ENCODE peak calls at places on chromosomes 6 and 20, in ten cellular contexts. K is gastrocnemius medialis, I is tibial nerve, P is lower lobe of right lung, Y is suprapubic skin, U is fibroblast of lung, B is hepatocyte, L is adrenal gland, C is SK-N-SH, W is esophagus squamous epithelium. G is an unnamed sample.

GRCh38 chr6:136920216-136920857 is 1.8 kb upstream of the SLC35D3 start:
- DNase-seq in U (no peak), W (no peak), P (no peak), K (no peak), B (no peak), C (peak; percentile 21), L (no peak), Y (no peak), I (no peak), G (no peak)

GRCh38 chr20:9200620-9201019 is 131.7 kb downstream of the PLCB4 start:
- DNase-seq in U (peak; percentile 42), I (no peak), L (no peak), Y (no peak), K (no peak), P (no peak), B (peak; percentile 24), W (no peak), C (no peak), G (no peak)

GRCh38 chr6:161238076-161238869 is 35.6 kb downstream of the AGPAT4 start:
- DNase-seq in L (no peak), C (no peak), Y (no peak), P (no peak), W (no peak), B (no peak), U (no peak), K (no peak), I (no peak), G (no peak)

GRCh38 chr6:132322398-132322797 is 78.9 kb downstream of the MOXD1 start:
- DNase-seq in P (no peak), L (no peak), W (no peak), K (no peak), Y (no peak), C (no peak), I (no peak), B (no peak), U (no peak), G (no peak)

GRCh38 chr6:39388526-39389371 is 66.2 kb upstream of the KCNK16 start:
- DNase-seq in U (no peak), Y (no peak), L (no peak), K (no peak), W (no peak), C (no peak), P (no peak), I (no peak), B (no peak), G (no peak)

GRCh38 chr6:11043552-11043960 is 549 bp downstream of the ELOVL2 start:
- DNase-seq in W (no peak), Y (no peak), I (no peak), L (peak; percentile 7), C (no peak), K (no peak), B (peak; percentile 32), P (no peak), U (no peak), G (no peak)

GRCh38 chr6:10901751-10902150 is 14.9 kb downstream of the SYCP2L start:
- DNase-seq in C (no peak), L (no peak), I (no peak), K (no peak), W (no peak), B (no peak), U (no peak), P (no peak), Y (no peak), G (no peak)

GRCh38 chr6:193180-193579 is 99.1 kb upstream of the DUSP22 start:
- DNase-seq in B (no peak), Y (peak; percentile 31), P (no peak), W (no peak), K (no peak), L (no peak), U (no peak), C (no peak), I (no peak), G (no peak)

GRCh38 chr6:2132416-2132815 is 113.0 kb downstream of the GMDS start:
- DNase-seq in P (no peak), C (no peak), Y (no peak), K (no peak), I (no peak), B (no peak), U (peak; percentile 17), W (no peak), L (peak; percentile 24), G (no peak)

GRCh38 chr6:160487116-160487515 is 138.9 kb downstream of the SLC22A3 start:
- DNase-seq in W (no peak), P (no peak), L (no peak), I (no peak), B (no peak), U (no peak), Y (no peak), C (no peak), K (no peak), G (no peak)

GRCh38 chr6:32622545-32623401 is 14.4 kb upstream of the HLA-DQA1 start:
- DNase-seq in L (no peak), Y (no peak), B (peak; percentile 68), P (peak; percentile 37), W (no peak), C (peak; percentile 2), I (no peak), U (no peak), K (no peak), G (no peak)

GRCh38 chr6:27138837-27139752 is 108.4 kb upstream of the PRSS16 start:
- DNase-seq in W (no peak), C (peak; percentile 77), I (no peak), Y (no peak), U (peak; percentile 74), P (peak; percentile 60), K (no peak), L (peak; percentile 40), B (peak; percentile 65), G (no peak)

DNA sequence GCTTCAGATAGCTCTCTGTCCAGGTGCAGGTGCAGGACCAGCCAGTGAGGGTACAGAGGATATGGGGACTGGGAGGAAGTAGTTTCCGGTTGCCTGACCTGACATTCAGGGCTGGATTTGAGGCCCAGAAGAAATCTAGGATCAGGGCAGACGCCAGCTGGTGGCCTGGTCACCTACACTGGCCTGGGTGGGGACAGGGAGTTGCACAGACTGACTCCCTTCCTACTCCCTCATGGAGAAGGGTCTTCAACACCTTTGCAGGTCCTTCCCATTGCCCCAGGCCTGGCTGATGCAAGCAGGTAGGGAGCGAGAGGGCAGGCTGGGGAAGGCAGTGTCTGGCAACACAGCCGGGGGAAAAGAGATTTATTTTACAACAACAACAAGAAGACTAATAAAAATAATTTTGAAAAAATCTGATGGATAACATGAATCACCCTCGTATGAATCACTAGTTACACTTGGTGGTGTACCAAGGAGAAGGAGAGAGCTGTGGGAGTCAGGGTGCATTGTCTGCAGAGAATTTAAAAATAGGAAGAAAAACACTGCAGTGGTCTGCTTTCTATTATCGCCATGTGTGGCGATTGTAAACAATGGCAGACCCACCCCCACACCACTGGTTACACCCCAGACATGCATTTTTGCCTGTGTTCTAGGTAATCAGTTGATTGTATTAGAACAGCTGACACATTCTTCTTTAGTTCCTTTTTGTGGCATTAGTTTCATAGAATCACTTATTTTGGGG is 62.3 kb upstream of the SNX9 start:
- DNase-seq in P (no peak), W (no peak), I (no peak), K (no peak), L (no peak), C (no peak), U (peak; percentile 82), B (no peak), Y (no peak), G (no peak)
- H3K4me1 ChIP-seq in P (peaks cover 47% of the 10 kb centered on the region), W (peaks cover 48% of the 10 kb centered on the region), I (peaks cover 52% of the 10 kb centered on the region), K (peaks cover 30% of the 10 kb centered on the region), L (peaks cover 30% of the 10 kb centered on the region), C (peaks cover 23% of the 10 kb centered on the region), U (peaks cover 30% of the 10 kb centered on the region), B (peaks cover 29% of the 10 kb centered on the region), Y (peaks cover 62% of the 10 kb centered on the region), G (peaks cover 45% of the 10 kb centered on the region)

GRCh38 chr6:166959906-166960608 is 3.7 kb upstream of the RNASET2 start:
- DNase-seq in B (no peak), Y (no peak), P (no peak), I (no peak), W (no peak), C (no peak), K (no peak), U (no peak), L (no peak), G (no peak)
- H3K4me3 ChIP-seq in B (no peak overlapping the region), Y (no peak overlapping the region), P (peak overlapping the region; percentile 5), I (no peak overlapping the region), W (no peak overlapping the region), C (no peak overlapping the region), K (no peak overlapping the region), U (no peak overlapping the region), L (no peak overlapping the region), G (no peak overlapping the region)

GRCh38 chr6:53794073-53794719 is 609 bp upstream of the LRRC1 start:
- DNase-seq in Y (peak; percentile 82), I (peak; percentile 42), W (no peak), K (no peak), P (peak; percentile 72), B (peak; percentile 90), L (peak; percentile 67), U (peak; percentile 93), C (peak; percentile 55), G (no peak)
- TF ChIP-seq CTCF in Y (no peak), I (peak; percentile 32), W (no peak), K (no peak), P (peak; percentile 31), B (peak; percentile 57), L (peak; percentile 36), U (peak; percentile 77), C (peak; percentile 38), G (peak; percentile 56)

GRCh38 chr20:57388953-57389694 is 2.1 kb upstream of the RBM38 start:
- DNase-seq in C (no peak), U (peak; percentile 65), P (peak; percentile 90), B (peak; percentile 92), Y (no peak), K (peak; percentile 75), L (peak; percentile 84), W (peak; percentile 34), I (peak; percentile 68), G (no peak)

GRCh38 chr20:57389695-57390603 is 1.2 kb upstream of the RBM38 start:
- DNase-seq in B (no peak), U (no peak), P (peak; percentile 57), L (peak; percentile 34), K (peak; percentile 30), I (no peak), W (no peak), Y (no peak), C (no peak), G (no peak)

GRCh38 chr20:57387463-57387862 is 3.7 kb upstream of the RBM38 start:
- DNase-seq in I (no peak), K (peak; percentile 9), Y (no peak), B (no peak), P (peak; percentile 39), L (no peak), U (no peak), C (no peak), W (no peak), G (no peak)

GRCh38 chr20:57386762-57387161 is 4.4 kb upstream of the RBM38 start:
- DNase-seq in W (no peak), L (no peak), Y (no peak), P (no peak), C (no peak), I (no peak), U (no peak), B (no peak), K (peak; percentile 10), G (no peak)

DNA sequence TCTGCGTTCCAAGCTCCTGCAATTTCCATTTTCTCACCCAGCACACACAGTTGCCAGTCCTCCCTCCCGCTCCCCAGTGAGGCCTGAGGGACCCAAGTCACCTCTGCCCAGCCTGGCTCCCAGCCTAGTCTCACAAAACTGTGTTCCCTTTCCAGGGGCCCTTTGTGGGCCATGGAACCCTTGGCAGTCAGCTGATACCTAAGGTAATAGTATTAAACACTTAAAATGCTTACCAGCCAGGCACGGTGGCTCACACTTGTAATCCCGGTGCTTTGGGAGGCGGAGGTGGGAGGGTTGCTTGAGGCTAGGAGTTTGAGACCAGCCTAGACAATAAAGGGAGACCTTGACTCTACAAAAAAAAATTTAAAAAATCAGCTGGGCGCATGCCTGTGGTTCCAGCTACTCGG is 3.2 kb upstream of the RBM38 start:
- DNase-seq in K (peak; percentile 14), W (no peak), C (no peak), L (no peak), U (no peak), Y (peak; percentile 65), B (no peak), I (no peak), P (peak; percentile 26), G (no peak)
- H3K4me1 ChIP-seq in K (peaks cover 24% of the 10 kb centered on the region), W (peaks cover 24% of the 10 kb centered on the region), C (peaks cover 13% of the 10 kb centered on the region), L (peaks cover 15% of the 10 kb centered on the region), U (no peaks in the 10 kb centered on the region), Y (peaks cover 38% of the 10 kb centered on the region), B (peaks cover 18% of the 10 kb centered on the region), I (peaks cover 25% of the 10 kb centered on the region), P (peaks cover 39% of the 10 kb centered on the region), G (peaks cover 7% of the 10 kb centered on the region)

G was measured in thoracic aorta.